ENCODE peak calls at places on chromosomes 6 and 20, in seven cellular contexts. V is HepG2; P is gastroesophageal sphincter; H is stimulated activated naive CD8-positive, alpha-beta T cell treated with anti-CD3 and anti-CD28 coated beads, Interleukin-15, Interleukin-2, amounts not matched to agents 100 U/mL and 50 U/mL, for 24 hours; L is left colon; J is A549; Y is CD8-positive, alpha-beta T cell. A is an unnamed sample.

GRCh38 chr20:17315491-17316231 is 88.8 kb downstream of the PCSK2 start:
- ATAC-seq in V (peak), P (no peak), H (no peak), L (no peak), J (peak), Y (no peak), A (peak)

GRCh38 chr6:1390071-1390804 is 862 bp downstream of the FOXF2 start:
- ATAC-seq in V (peak), P (peak), H (no peak), L (peak), J (peak), Y (no peak), A (peak)

GRCh38 chr20:37657924-37658800 is 35.7 kb upstream of the CTNNBL1 start:
- ATAC-seq in V (no peak), P (no peak), H (no peak), L (no peak), J (no peak), Y (no peak), A (no peak)

GRCh38 chr6:109872549-109872948 is 105.6 kb upstream of the GPR6 start:
- ATAC-seq in V (no peak), P (no peak), H (no peak), L (no peak), J (no peak), Y (no peak), A (peak)

GRCh38 chr6:163635731-163636344 is 221.3 kb downstream of the QKI start:
- ATAC-seq in V (no peak), P (no peak), H (no peak), L (no peak), J (no peak), Y (no peak), A (no peak)

GRCh38 chr6:145903356-145904102 is 60.6 kb downstream of the SHPRH start:
- ATAC-seq in V (peak), P (no peak), H (no peak), L (no peak), J (no peak), Y (no peak), A (no peak)

GRCh38 chr6:157443066-157443800 is 62.2 kb downstream of the ZDHHC14 start:
- ATAC-seq in V (no peak), P (no peak), H (peak), L (no peak), J (no peak), Y (no peak), A (no peak)

GRCh38 chr20:63956664-63957003 is 418 bp upstream of the UCKL1 start:
- ATAC-seq in V (no peak), P (no peak), H (peak), L (no peak), J (peak), Y (peak), A (no peak)

GRCh38 chr20:34461779-34462087 is 54.5 kb upstream of the DYNLRB1 start:
- ATAC-seq in V (peak), P (no peak), H (no peak), L (no peak), J (no peak), Y (no peak), A (no peak)

GRCh38 chr6:149368065-149368464 is 32.0 kb upstream of the SUMO4 start:
- ATAC-seq in V (no peak), P (no peak), H (peak), L (no peak), J (no peak), Y (no peak), A (no peak)

GRCh38 chr6:118372413-118372812 is 175.7 kb upstream of the PLN start:
- ATAC-seq in V (no peak), P (peak), H (no peak), L (no peak), J (no peak), Y (no peak), A (no peak)

GRCh38 chr6:149443411-149444181 is 41.2 kb downstream of the ZC3H12D start:
- ATAC-seq in V (no peak), P (no peak), H (no peak), L (no peak), J (no peak), Y (no peak), A (no peak)

GRCh38 chr6:18371010-18371409 is 16.1 kb upstream of the RNF144B start:
- ATAC-seq in V (no peak), P (no peak), H (no peak), L (no peak), J (no peak), Y (no peak), A (no peak)

GRCh38 chr20:37404461-37404881 is 58.5 kb downstream of the SRC start:
- ATAC-seq in V (no peak), P (no peak), H (no peak), L (peak), J (peak), Y (no peak), A (no peak)

GRCh38 chr6:113640046-113640445 is 217.1 kb upstream of the MARCKS start:
- ATAC-seq in V (no peak), P (no peak), H (no peak), L (peak), J (no peak), Y (no peak), A (no peak)

A was measured in esophagus mucosa.